ENCODE peak calls at places on chromosomes 13 and 19, in five cellular contexts. V, Y, T, U and N are unnamed samples.

GRCh38 chr13:23748109-23748508 is 141.1 kb downstream of the MIPEP start:
- DNase-seq in V (no peak), Y (no peak), T (no peak), U (no peak), N (no peak)

GRCh38 chr19:17205237-17206140 is 9.7 kb upstream of the USE1 start:
- DNase-seq in V (peak; percentile 89), Y (no peak), T (no peak), U (no peak), N (peak; percentile 76)

GRCh38 chr13:112098699-112099098 is 31.8 kb downstream of the SOX1 start:
- DNase-seq in V (no peak), Y (no peak), T (no peak), U (no peak), N (no peak)

GRCh38 chr19:58522709-58523108 is 3.1 kb upstream of the ZBTB45 start:
- DNase-seq in V (no peak), Y (no peak), T (no peak), U (no peak), N (no peak)

GRCh38 chr13:38674208-38674607 is 12.7 kb upstream of the FREM2 start:
- DNase-seq in V (no peak), Y (no peak), T (no peak), U (no peak), N (peak; percentile 64)

GRCh38 chr19:1355258-1355973 is 28.3 kb upstream of the NDUFS7 start:
- DNase-seq in V (no peak), Y (no peak), T (no peak), U (no peak), N (no peak)

GRCh38 chr13:94050686-94051085 is 428.8 kb downstream of the DCT start:
- DNase-seq in V (no peak), Y (no peak), T (no peak), U (no peak), N (no peak)

GRCh38 chr19:35353635-35354034 is 4.6 kb upstream of the FFAR3 start:
- DNase-seq in V (no peak), Y (no peak), T (no peak), U (no peak), N (no peak)

GRCh38 chr13:98975822-98976261 is 2.0 kb downstream of the DOCK9 start:
- DNase-seq in V (no peak), Y (no peak), T (no peak), U (no peak), N (peak; percentile 54)

GRCh38 chr13:107650081-107650701 is 565.1 kb downstream of the LIG4 start:
- DNase-seq in V (peak; percentile 62), Y (no peak), T (no peak), U (peak; percentile 6), N (peak; percentile 50)

GRCh38 chr19:54850930-54851329 is 687 bp downstream of the KIR3DL2 start:
- DNase-seq in V (no peak), Y (no peak), T (no peak), U (no peak), N (no peak)

GRCh38 chr13:24234200-24234915 is 73.8 kb downstream of the SPATA13 start:
- DNase-seq in V (no peak), Y (no peak), T (no peak), U (no peak), N (no peak)

GRCh38 chr13:42706286-42706685 is 75.1 kb upstream of the FAM216B start:
- DNase-seq in V (no peak), Y (no peak), T (no peak), U (no peak), N (no peak)

GRCh38 chr13:42707596-42707995 is 73.8 kb upstream of the FAM216B start:
- DNase-seq in V (no peak), Y (peak; percentile 7), T (no peak), U (no peak), N (no peak)

GRCh38 chr13:42709276-42709675 is 72.1 kb upstream of the FAM216B start:
- DNase-seq in V (no peak), Y (no peak), T (no peak), U (no peak), N (peak; percentile 54)

GRCh38 chr13:42708391-42708790 is 73.0 kb upstream of the FAM216B start:
- DNase-seq in V (no peak), Y (no peak), T (no peak), U (no peak), N (no peak)

GRCh38 chr13:42707003-42707402 is 74.4 kb upstream of the FAM216B start:
- DNase-seq in V (no peak), Y (no peak), T (no peak), U (no peak), N (no peak)
- TF ChIP-seq CTCF in V (no peak), Y (no peak), T (no peak), U (no peak), N (no peak)

GRCh38 chr19:46955114-46955812 is 64.4 kb upstream of the NPAS1 start:
- DNase-seq in V (no peak), Y (no peak), T (no peak), U (no peak), N (no peak)
- H3K4me3 ChIP-seq in V (no peak overlapping the region), Y (no peak overlapping the region), T (peak overlapping the region; percentile 31), U (no peak overlapping the region), N (no peak overlapping the region)

GRCh38 chr13:100485265-100485664 is 103.3 kb downstream of the GGACT start:
- DNase-seq in V (no peak), Y (no peak), T (no peak), U (no peak), N (no peak)
- TF ChIP-seq CTCF in V (no peak), Y (no peak), T (no peak), U (no peak), N (no peak)

GRCh38 chr19:12766051-12766521 is 9.3 kb downstream of the HOOK2 start:
- DNase-seq in V (peak; percentile 91), Y (no peak), T (no peak), U (no peak), N (peak; percentile 76)
- H3K4me3 ChIP-seq in V (no peak overlapping the region), Y (peak overlapping the region; percentile 43), T (peak overlapping the region; percentile 69), U (peak overlapping the region; percentile 58), N (peak overlapping the region; percentile 36)

GRCh38 chr19:45403781-45404556 is 900 bp downstream of the PPP1R13L start:
- DNase-seq in V (peak; percentile 84), Y (no peak), T (no peak), U (no peak), N (peak; percentile 79)
- TF ChIP-seq CTCF in V (peak; percentile 20), Y (peak; percentile 78), T (no peak), U (peak; percentile 86), N (peak; percentile 70)

DNA sequence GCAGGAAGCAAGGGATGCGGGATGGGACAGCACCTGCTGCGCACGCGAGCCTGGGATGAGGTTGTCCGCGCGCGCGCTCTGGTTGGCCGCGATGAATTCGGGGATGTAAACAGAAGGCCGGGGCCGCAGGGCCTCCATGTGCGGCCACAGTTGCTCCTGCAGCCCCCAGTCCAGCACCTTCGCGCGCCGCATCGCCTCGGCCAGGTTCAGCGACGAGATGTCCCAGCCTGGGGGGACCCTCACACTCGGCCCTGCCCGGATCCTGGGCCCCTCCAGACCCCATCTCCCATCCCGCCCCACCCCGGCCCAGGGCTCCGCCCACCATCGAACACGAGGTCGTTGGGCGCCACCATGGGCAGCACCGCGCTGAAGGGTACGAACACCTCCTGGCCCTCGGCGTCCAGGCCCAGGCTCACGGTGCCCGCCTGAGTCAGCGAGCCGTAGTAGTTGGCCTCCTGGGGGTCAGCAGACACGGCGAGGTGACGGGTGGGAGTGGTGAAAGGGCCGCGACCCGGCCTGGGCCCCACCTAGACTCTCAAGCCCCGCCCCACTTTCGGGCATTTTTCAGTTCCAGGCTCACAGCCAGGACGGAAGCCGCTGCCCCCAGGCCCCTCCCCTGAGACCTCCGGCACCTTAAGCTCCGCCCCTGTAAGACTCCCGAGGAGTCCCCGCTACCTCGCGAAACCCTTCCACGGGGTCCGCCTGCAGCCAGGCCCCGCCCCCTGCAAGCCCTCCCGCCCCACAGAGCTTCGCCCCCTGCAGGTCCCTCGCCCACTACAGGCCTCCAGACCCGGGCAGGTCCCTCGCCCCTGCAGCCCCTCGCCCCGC is 1.1 kb downstream of the ISYNA1 start:
- DNase-seq in V (peak; percentile 80), Y (no peak), T (no peak), U (no peak), N (peak; percentile 54)
- H3K4me3 ChIP-seq in V (peak overlapping the region; percentile 27), Y (peak overlapping the region; percentile 81), T (peak overlapping the region; percentile 71), U (peak overlapping the region; percentile 84), N (peak overlapping the region; percentile 29)